ENCODE peak calls at places on chromosomes 7 and 10, in five cellular contexts. M, G, Z, A and Q are unnamed samples.

GRCh38 chr7:20407585-20408466 is 77.1 kb downstream of the ITGB8 start:
- DNase-seq in Z (peak; percentile 73), M (peak; percentile 72), A (no peak), G (peak; percentile 59), Q (no peak)

GRCh38 chr7:154915600-154915999 is 87.3 kb downstream of the PAXIP1 start:
- DNase-seq in G (no peak), M (no peak), A (no peak), Z (no peak), Q (no peak)

GRCh38 chr7:132899833-132900232 is 182.1 kb downstream of the CHCHD3 start:
- DNase-seq in A (no peak), Z (peak; percentile 4), M (no peak), G (peak; percentile 6), Q (no peak)

GRCh38 chr10:3786295-3786981 is 1.4 kb upstream of the KLF6 start:
- DNase-seq in A (no peak), G (peak; percentile 72), M (no peak), Z (peak; percentile 69), Q (no peak)

GRCh38 chr10:71521504-71522290 is 125.0 kb downstream of the CDH23 start:
- DNase-seq in Z (no peak), M (no peak), G (no peak), A (no peak), Q (no peak)

GRCh38 chr7:104979167-104979841 is 34.7 kb upstream of the KMT2E start:
- DNase-seq in A (no peak), G (peak; percentile 37), M (no peak), Z (no peak), Q (no peak)

GRCh38 chr10:117078168-117078837 is 59.8 kb downstream of the VAX1 start:
- DNase-seq in G (no peak), M (no peak), A (no peak), Z (no peak), Q (no peak)

GRCh38 chr10:62252051-62252450 is 16.6 kb downstream of the RTKN2 start:
- DNase-seq in Z (no peak), M (no peak), A (no peak), G (no peak), Q (no peak)

GRCh38 chr10:42997849-42998165 is 79.1 kb upstream of the RET start:
- DNase-seq in G (no peak), A (no peak), M (no peak), Z (no peak), Q (no peak)

GRCh38 chr10:86506499-86506898 is 15.1 kb downstream of the WAPL start:
- DNase-seq in M (no peak), A (no peak), Z (peak; percentile 32), G (no peak), Q (no peak)

GRCh38 chr10:19888061-19888660 is 71.9 kb downstream of the PLXDC2 start:
- DNase-seq in M (no peak), Z (no peak), A (no peak), G (no peak), Q (no peak)

GRCh38 chr10:87053121-87053520 is 33.0 kb downstream of the FAM25A start:
- DNase-seq in A (no peak), Z (no peak), G (no peak), M (no peak), Q (no peak)

GRCh38 chr7:159094030-159094740 is 50.5 kb downstream of the VIPR2 start:
- DNase-seq in G (no peak), Z (no peak), M (peak; percentile 58), A (no peak), Q (no peak)

GRCh38 chr7:148524479-148525173 is 65.9 kb upstream of the C7orf33 start:
- DNase-seq in Z (peak; percentile 11), M (no peak), A (no peak), G (no peak), Q (no peak)

GRCh38 chr7:143120696-143121405 is 11.0 kb upstream of the PIP start:
- DNase-seq in A (no peak), Z (no peak), G (no peak), M (no peak), Q (no peak)

GRCh38 chr7:100679927-100680588 is 6.5 kb downstream of the GNB2 start:
- DNase-seq in M (peak; percentile 88), Z (no peak), G (peak; percentile 87), A (no peak), Q (no peak)

GRCh38 chr7:153567426-153567825 is 484.8 kb upstream of the DPP6 start:
- DNase-seq in A (no peak), Z (no peak), M (no peak), G (peak; percentile 11), Q (no peak)

GRCh38 chr10:34156781-34157425 is 658.2 kb downstream of the PARD3 start:
- DNase-seq in Z (no peak), A (no peak), M (no peak), G (no peak), Q (no peak)
- TF ChIP-seq CTCF in Z (no peak), A (no peak), M (no peak), G (no peak), Q (no peak)

DNA sequence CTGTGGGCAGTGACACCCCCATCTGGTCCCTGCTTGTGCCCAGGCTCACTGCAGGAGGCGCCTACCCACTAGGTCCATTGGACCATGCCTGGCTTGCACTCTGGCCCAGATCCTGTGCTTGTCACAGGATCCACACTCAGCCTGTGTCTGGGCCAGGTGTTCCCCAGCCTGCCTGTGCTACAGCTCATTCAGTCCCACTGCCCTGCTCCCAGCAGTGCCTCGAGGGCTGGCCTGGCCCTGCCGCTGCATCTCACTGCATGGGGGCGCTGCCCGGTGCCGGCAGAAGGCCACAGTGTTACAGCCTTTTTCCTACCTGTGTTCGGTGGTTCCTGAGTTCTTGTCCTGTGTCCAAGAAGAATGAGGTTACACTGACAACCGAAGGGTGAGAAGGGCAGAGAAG is 21.3 kb downstream of the SDHAF3 start:
- DNase-seq in Z (no peak), A (no peak), G (no peak), M (no peak), Q (no peak)
- TF ChIP-seq CTCF in Z (no peak), A (no peak), G (no peak), M (no peak), Q (no peak)

GRCh38 chr10:74202356-74202755 is 51.3 kb downstream of the ADK start:
- DNase-seq in G (no peak), A (no peak), M (no peak), Z (no peak), Q (no peak)
- TF ChIP-seq CTCF in G (no peak), A (no peak), M (no peak), Z (no peak), Q (no peak)

DNA sequence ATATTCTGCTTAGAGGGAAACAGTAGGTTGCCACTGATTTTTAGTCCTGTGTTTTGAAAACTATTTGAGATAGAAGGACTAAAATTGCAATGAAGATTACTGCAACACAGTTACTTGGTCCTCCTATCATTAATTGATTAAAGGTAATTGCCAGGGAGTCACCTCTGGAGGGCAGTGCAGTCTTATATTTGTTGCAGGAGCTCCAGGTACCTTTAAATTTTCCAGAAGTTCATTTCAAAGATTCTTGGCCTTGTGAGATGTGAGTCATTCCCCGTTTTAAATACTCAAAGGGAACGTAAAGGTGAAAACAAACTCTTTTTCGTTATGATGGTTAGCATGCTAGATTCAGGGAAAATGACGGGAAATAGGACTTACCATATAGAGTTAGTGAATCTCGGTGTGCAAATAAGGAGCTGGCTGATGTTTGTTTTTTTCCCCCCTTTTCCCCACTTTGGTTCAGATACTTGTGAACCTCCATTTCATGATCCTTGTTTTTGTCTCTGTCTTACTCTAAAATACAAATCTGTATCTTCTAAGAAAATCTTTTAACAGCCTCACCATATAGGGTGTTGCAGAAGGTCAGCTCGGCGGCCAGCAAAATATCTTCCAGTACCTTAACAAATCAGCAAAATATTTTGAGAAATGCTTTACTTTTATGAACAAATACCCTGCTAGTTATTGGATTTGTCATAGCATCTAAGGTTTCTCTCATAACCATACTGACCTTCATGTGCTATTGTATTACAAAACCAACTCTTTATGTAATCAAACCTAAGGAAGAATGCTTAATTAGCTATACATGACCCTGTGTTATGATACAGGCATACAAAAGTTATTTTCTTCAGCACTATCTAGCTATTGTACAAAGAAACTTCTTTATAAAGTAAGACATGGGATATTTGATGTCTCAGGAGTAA is 143.0 kb upstream of the HDAC9 start:
- DNase-seq in M (no peak), Z (peak; percentile 52), A (no peak), G (peak; percentile 56), Q (no peak)
- TF ChIP-seq CTCF in M (no peak), Z (peak; percentile 77), A (no peak), G (peak; percentile 42), Q (peak; percentile 48)

GRCh38 chr10:52961298-52961697 is 188.7 kb upstream of the MBL2 start:
- DNase-seq in M (no peak), A (no peak), Z (no peak), G (no peak), Q (no peak)
- TF ChIP-seq CTCF in M (no peak), A (no peak), Z (no peak), G (no peak), Q (no peak)

DNA sequence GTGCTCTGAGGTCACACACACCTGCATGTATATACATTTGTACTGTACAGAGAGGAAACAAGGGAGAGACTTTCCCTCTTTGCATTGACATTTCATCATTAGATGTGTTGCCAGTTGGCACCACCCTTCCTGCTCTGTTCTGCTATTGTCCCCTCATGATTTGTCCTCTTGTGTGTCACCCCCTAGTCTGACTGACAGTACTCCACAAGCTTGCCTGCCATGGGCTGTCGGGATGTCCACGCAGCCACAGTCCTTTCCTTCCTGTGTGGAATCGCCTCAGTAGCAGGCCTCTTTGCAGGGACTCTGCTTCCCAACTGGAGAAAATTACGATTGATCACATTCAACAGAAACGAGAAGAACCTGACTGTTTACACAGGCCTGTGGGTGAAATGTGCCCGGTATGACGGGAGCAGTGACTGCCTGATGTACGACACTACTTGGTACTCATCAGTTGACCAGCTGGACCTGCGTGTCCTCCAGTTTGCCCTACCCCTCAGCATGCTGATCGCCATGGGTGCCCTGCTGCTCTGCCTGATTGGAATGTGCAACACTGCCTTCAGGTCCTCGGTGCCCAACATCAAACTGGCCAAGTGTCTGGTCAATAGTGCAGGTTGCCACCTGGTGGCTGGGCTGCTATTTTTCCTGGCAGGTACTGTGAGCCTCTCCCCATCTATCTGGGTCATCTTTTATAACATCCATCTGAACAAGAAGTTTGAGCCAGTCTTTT is 9.4 kb downstream of the CLDN12 start:
- DNase-seq in Z (peak; percentile 7), A (no peak), M (no peak), G (peak; percentile 51), Q (no peak)
- TF ChIP-seq CTCF in Z (no peak), A (no peak), M (no peak), G (no peak), Q (no peak)

GRCh38 chr10:45180946-45181439 is 134.4 kb downstream of the OR13A1 start:
- DNase-seq in M (no peak), A (no peak), Z (no peak), G (no peak), Q (no peak)

GRCh38 chr10:45181483-45181882 is 133.9 kb downstream of the OR13A1 start:
- DNase-seq in M (no peak), G (no peak), A (no peak), Z (no peak), Q (no peak)

GRCh38 chr10:45183174-45183573 is 132.2 kb downstream of the OR13A1 start:
- DNase-seq in G (no peak), Z (no peak), M (no peak), A (no peak), Q (no peak)

GRCh38 chr10:45179716-45180115 is 135.7 kb downstream of the OR13A1 start:
- DNase-seq in Z (no peak), A (no peak), M (peak; percentile 66), G (peak; percentile 26), Q (no peak)

DNA sequence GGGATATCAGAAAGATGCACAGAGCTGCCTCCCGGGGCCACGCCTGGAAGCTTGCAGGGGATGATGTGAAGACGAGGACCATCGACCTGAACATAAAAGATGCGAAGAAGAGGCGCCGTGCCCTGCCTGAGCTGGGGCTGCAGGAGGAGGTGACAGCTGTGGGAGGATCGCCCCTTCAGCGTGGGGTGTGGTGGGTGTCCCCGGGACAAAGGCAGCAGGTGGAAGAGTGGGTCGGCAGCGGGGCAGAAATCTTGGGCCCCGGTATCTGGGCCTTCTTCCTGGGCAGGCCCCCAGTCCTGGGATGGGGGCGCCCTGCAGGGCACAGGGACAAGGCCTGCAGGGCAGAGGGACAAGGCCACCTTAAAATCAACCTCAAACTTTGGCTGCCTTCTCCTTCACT is 134.9 kb downstream of the OR13A1 start:
- DNase-seq in G (no peak), A (no peak), Z (no peak), M (no peak), Q (no peak)
- TF ChIP-seq CTCF in G (no peak), A (no peak), Z (no peak), M (no peak), Q (no peak)